ENCODE peak calls at places on chromosomes 5 and 9, in eight cellular contexts. K, R, I, Y, P, V, S and Z are unnamed samples.
A peak's percentile ranks its signal among the peaks of the same experiment; 100 is the strongest.

GRCh38 chr5:106610041-106610440 is 1060.7 kb downstream of the EFNA5 start:
- DNase-seq in R (no peak), S (no peak), I (no peak), Y (no peak), V (no peak), P (no peak), K (no peak), Z (no peak)

GRCh38 chr5:125176005-125176390 is 429.6 kb upstream of the ZNF608 start:
- DNase-seq in S (no peak), P (no peak), Y (no peak), I (no peak), K (no peak), V (no peak), R (no peak), Z (no peak)

GRCh38 chr9:70400107-70400892 is 14.2 kb downstream of the KLF9 start:
- DNase-seq in V (no peak), R (no peak), P (no peak), Y (no peak), I (no peak), K (no peak), S (no peak), Z (no peak)

GRCh38 chr9:130857864-130858730 is 23.0 kb downstream of the ABL1 start:
- DNase-seq in V (no peak), S (no peak), I (no peak), P (peak; percentile 89), K (no peak), Y (peak; percentile 67), R (peak; percentile 93), Z (no peak)

GRCh38 chr5:110735545-110735944 is 3.3 kb upstream of the SLC25A46 start:
- DNase-seq in Y (no peak), P (no peak), K (no peak), V (no peak), S (no peak), R (peak; percentile 8), I (no peak), Z (no peak)

GRCh38 chr9:86324308-86324707 is 29.9 kb downstream of the TUT7 start:
- DNase-seq in V (no peak), I (no peak), Y (peak; percentile 41), P (peak; percentile 60), S (no peak), K (no peak), R (peak; percentile 80), Z (no peak)

GRCh38 chr5:111461261-111461671 is 51.1 kb downstream of the STARD4 start:
- DNase-seq in R (no peak), I (no peak), V (no peak), Y (no peak), S (no peak), K (no peak), P (no peak), Z (no peak)

GRCh38 chr5:105259581-105260217 is 1697.1 kb upstream of the NUDT12 start:
- DNase-seq in I (no peak), S (no peak), R (no peak), Y (no peak), K (no peak), V (no peak), P (no peak), Z (no peak)

GRCh38 chr5:40406426-40407211 is 273.1 kb upstream of the PTGER4 start:
- DNase-seq in V (peak; percentile 49), I (no peak), R (no peak), Y (no peak), S (no peak), P (no peak), K (no peak), Z (no peak)

GRCh38 chr9:123355761-123356520 is at the start of gene CRB2:
- DNase-seq in K (no peak), V (no peak), P (no peak), I (no peak), R (no peak), S (peak; percentile 69), Y (no peak), Z (no peak)

GRCh38 chr5:172909931-172910502 is 49.2 kb upstream of the RPL26L1 start:
- DNase-seq in Y (no peak), R (peak; percentile 76), S (no peak), V (no peak), I (no peak), K (no peak), P (no peak), Z (peak; percentile 85)

DNA sequence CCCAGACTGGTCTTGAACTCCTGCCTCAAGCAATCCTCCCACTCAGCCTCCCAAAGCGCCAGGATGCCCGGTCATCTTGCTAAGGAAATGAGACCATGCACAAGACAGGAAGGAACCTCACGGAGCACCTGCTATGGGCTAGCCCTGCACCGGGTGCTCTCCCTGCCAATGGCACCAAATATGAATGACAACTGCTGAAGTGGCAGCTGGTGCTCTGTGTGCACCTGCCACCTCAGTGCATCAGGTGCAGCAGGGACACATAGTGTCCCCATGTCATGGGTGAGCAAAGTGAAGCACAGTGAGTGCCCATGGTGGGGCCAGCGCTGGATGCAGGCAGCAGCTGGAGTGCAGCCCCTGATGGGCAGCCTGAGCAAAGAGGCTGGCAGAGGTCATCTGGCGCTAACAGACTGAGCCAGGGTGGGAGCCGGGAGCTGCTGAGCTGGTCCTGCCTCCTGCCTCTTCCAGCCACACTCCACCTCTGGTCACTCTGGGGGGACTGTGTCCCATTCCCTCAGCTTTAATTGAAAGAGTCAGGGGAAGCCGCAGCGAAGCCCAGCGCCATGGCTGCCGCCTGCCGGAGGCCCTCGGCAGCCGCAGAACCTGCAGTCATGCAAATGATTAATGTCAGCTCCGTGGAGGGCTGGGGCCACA is 46.4 kb downstream of the BARX1 start:
- DNase-seq in Y (no peak), I (no peak), P (no peak), S (no peak), R (no peak), K (peak; percentile 29), V (peak; percentile 15), Z (no peak)
- TF ChIP-seq CTCF in Y (no peak), I (no peak), P (no peak), S (no peak), R (no peak), K (peak; percentile 36), V (no peak), Z (no peak)

GRCh38 chr5:64766934-64767333 is 1.6 kb downstream of the SREK1IP1 start:
- DNase-seq in S (no peak), Y (no peak), R (no peak), I (no peak), P (no peak), V (no peak), K (no peak), Z (no peak)
- H3K4me3 ChIP-seq in S (no peak overlapping the region), Y (no peak overlapping the region), R (peak overlapping the region; percentile 91), I (no peak overlapping the region), P (peak overlapping the region; percentile 83), V (peak overlapping the region; percentile 92), K (peak overlapping the region; percentile 98), Z (peak overlapping the region; percentile 74)

GRCh38 chr5:123785160-123786001 is 273.4 kb downstream of the CSNK1G3 start:
- DNase-seq in I (no peak), Y (no peak), V (no peak), K (no peak), P (peak; percentile 68), R (peak; percentile 91), S (no peak), Z (peak; percentile 84)

GRCh38 chr5:123787136-123787535 is 275.2 kb downstream of the CSNK1G3 start:
- DNase-seq in I (no peak), S (no peak), Y (no peak), R (no peak), P (no peak), V (no peak), K (no peak), Z (no peak)

GRCh38 chr5:123790226-123790625 is 278.2 kb downstream of the CSNK1G3 start:
- DNase-seq in I (no peak), V (no peak), K (no peak), Y (no peak), R (no peak), P (no peak), S (no peak), Z (no peak)

DNA sequence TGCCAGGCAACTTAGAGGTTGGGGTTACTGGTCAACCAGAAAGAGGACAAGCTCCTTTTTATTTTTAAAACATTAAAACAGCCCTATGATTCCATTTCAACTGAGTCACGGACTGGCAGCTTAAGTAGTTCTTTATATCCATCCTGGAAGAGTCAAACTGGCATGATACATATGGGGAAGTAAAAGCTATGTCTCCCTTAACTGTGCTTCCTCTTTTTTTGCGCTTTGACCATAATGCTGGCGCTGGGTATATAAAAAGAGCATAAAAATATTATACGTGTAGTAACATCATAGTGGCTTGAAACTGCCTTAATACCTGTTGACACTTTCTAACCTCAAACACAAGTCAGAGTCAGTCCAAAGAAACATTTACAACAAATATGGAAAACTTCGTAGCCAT is 274.4 kb downstream of the CSNK1G3 start:
- DNase-seq in R (no peak), V (no peak), S (no peak), Y (no peak), I (no peak), P (no peak), K (no peak), Z (no peak)
- TF ChIP-seq CTCF in R (no peak), V (no peak), S (no peak), Y (no peak), I (no peak), P (no peak), K (no peak), Z (no peak)

GRCh38 chr5:67214713-67215591 is 18.4 kb upstream of the CD180 start:
- DNase-seq in I (no peak), Y (no peak), V (peak; percentile 66), R (no peak), S (no peak), P (no peak), K (peak; percentile 83), Z (no peak)
- H3K4me3 ChIP-seq in I (no peak overlapping the region), Y (no peak overlapping the region), V (no peak overlapping the region), R (no peak overlapping the region), S (no peak overlapping the region), P (no peak overlapping the region), K (no peak overlapping the region), Z (no peak overlapping the region)

DNA sequence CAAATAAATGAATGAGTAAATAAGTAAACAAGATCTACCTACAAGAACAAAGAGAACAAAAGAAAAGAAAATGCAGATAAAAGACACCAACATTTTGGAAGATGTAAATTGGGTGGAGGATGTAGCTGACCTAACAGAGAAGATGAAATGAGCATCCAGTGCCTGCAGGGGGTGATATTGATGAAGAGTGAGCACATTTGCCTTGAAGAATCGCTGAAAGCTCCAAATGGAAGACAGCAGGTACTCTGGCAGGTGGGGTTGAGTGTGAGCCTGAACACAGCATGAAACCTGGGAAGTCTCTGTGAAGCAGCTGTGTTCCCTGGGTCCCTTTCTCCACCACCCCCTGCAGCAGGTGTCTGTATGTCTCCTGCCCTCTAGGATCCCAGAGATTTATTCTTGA is 125.6 kb downstream of the NXNL2 start:
- DNase-seq in V (no peak), R (peak; percentile 33), I (no peak), P (no peak), S (no peak), K (no peak), Y (no peak), Z (no peak)
- TF ChIP-seq CTCF in V (peak; percentile 27), R (peak; percentile 66), I (no peak), P (peak; percentile 47), S (no peak), K (peak; percentile 48), Y (peak; percentile 63), Z (peak; percentile 49)